ENCODE peak calls at places on chromosomes 3 and 15, in nine cellular contexts. W is A549; R is choroid plexus epithelial cell; A is fibroblast of villous mesenchyme; M is IMR-90; H is CD8-positive, alpha-beta T cell; N is AG04450; O is heart right ventricle; I is tibial artery. Q is an unnamed sample.

GRCh38 chr3:128991355-128991895 is 2.5 kb downstream of the CFAP92 start:
- DNase-seq in I (no peak), A (no peak), M (no peak), H (no peak), R (no peak), N (no peak), O (no peak), W (no peak), Q (no peak)

GRCh38 chr3:115960799-115961198 is 337.5 kb downstream of the GAP43 start:
- DNase-seq in H (no peak), R (no peak), O (no peak), I (no peak), W (no peak), N (no peak), A (no peak), M (no peak), Q (peak; percentile 6)

GRCh38 chr15:68699124-68699880 is 120.5 kb downstream of the CORO2B start:
- DNase-seq in W (no peak), H (no peak), R (no peak), M (no peak), O (no peak), N (no peak), I (no peak), A (no peak), Q (no peak)

GRCh38 chr3:45711936-45712335 is 22.7 kb downstream of the SACM1L start:
- DNase-seq in A (no peak), M (peak; percentile 17), I (no peak), H (no peak), R (peak; percentile 23), W (no peak), N (no peak), O (no peak), Q (peak; percentile 32)

GRCh38 chr3:48400824-48401433 is 28.9 kb downstream of the FBXW12 start:
- DNase-seq in N (no peak), A (peak; percentile 65), O (no peak), M (peak; percentile 51), H (peak; percentile 64), W (peak; percentile 67), I (peak; percentile 72), R (peak; percentile 74), Q (peak; percentile 69)

GRCh38 chr3:113331187-113331586 is 110.1 kb downstream of the CFAP44 start:
- DNase-seq in W (no peak), M (no peak), O (no peak), H (no peak), R (no peak), A (no peak), I (no peak), N (no peak), Q (no peak)

GRCh38 chr3:119084371-119085069 is 49.9 kb upstream of the IGSF11 start:
- DNase-seq in H (no peak), A (no peak), I (no peak), M (no peak), O (no peak), R (no peak), N (no peak), W (peak; percentile 32), Q (no peak)

GRCh38 chr15:44719293-44719999 is 8.1 kb downstream of the B2M start:
- DNase-seq in N (no peak), W (no peak), I (no peak), M (peak; percentile 69), O (no peak), R (peak; percentile 59), A (peak; percentile 65), H (peak; percentile 55), Q (peak; percentile 27)

GRCh38 chr3:19348929-19349564 is 200.7 kb downstream of the KCNH8 start:
- DNase-seq in M (peak; percentile 1), O (no peak), W (peak; percentile 8), H (no peak), A (peak; percentile 7), R (peak; percentile 33), I (no peak), N (no peak), Q (peak; percentile 39)

GRCh38 chr3:13895155-13896105 is 15.6 kb upstream of the WNT7A start:
- DNase-seq in M (peak; percentile 71), H (peak; percentile 93), A (peak; percentile 81), W (peak; percentile 74), I (peak; percentile 97), R (peak; percentile 86), O (peak; percentile 97), N (peak; percentile 44), Q (peak; percentile 81)
- H3K4me3 ChIP-seq in M (peak overlapping the region; percentile 78), H (peak overlapping the region; percentile 72), A (peak overlapping the region; percentile 51), W (peak overlapping the region; percentile 60), I (peak overlapping the region; percentile 63), R (peak overlapping the region; percentile 60), O (peak overlapping the region; percentile 54), N (peak overlapping the region; percentile 62), Q (peak overlapping the region; percentile 61)

DNA sequence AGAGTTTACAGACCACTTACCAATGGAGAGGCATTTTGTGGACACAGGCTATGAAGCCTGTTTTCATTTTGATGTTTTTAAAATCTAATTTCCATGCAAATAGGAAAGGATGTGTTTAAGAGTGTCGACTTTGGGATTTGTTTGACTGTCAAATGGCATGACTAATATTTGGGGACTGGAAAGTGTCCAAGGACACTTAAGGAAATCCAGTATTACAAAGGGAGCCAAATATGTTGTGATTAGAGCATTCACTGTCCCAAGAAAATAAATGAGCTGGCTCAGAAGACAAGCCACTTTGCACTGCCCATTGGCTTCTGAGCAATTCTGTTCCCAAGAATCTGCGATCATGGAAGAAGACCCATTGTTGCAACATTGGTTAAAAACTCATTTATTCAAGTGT is 34.0 kb upstream of the SLC6A11 start:
- DNase-seq in W (no peak), R (no peak), I (no peak), A (no peak), O (no peak), M (no peak), N (no peak), H (no peak), Q (no peak)
- TF ChIP-seq CTCF in W (no peak), R (no peak), I (no peak), A (no peak), O (no peak), M (no peak), N (no peak), H (no peak), Q (no peak)

GRCh38 chr15:74245342-74245931 is 9.3 kb downstream of the CCDC33 start:
- DNase-seq in N (no peak), M (no peak), R (no peak), W (no peak), A (no peak), O (peak; percentile 22), I (no peak), H (peak; percentile 28), Q (no peak)

GRCh38 chr15:74240897-74241614 is 4.9 kb downstream of the CCDC33 start:
- DNase-seq in W (no peak), I (no peak), O (no peak), R (no peak), H (no peak), M (no peak), A (no peak), N (no peak), Q (no peak)

GRCh38 chr15:74242296-74242929 is 6.3 kb downstream of the CCDC33 start:
- DNase-seq in I (no peak), O (no peak), N (no peak), R (no peak), M (peak; percentile 17), H (no peak), A (peak; percentile 29), W (peak; percentile 41), Q (peak; percentile 30)

GRCh38 chr15:74243431-74243830 is 7.3 kb downstream of the CCDC33 start:
- DNase-seq in N (no peak), H (no peak), O (no peak), W (no peak), A (no peak), M (no peak), I (no peak), R (no peak), Q (no peak)

DNA sequence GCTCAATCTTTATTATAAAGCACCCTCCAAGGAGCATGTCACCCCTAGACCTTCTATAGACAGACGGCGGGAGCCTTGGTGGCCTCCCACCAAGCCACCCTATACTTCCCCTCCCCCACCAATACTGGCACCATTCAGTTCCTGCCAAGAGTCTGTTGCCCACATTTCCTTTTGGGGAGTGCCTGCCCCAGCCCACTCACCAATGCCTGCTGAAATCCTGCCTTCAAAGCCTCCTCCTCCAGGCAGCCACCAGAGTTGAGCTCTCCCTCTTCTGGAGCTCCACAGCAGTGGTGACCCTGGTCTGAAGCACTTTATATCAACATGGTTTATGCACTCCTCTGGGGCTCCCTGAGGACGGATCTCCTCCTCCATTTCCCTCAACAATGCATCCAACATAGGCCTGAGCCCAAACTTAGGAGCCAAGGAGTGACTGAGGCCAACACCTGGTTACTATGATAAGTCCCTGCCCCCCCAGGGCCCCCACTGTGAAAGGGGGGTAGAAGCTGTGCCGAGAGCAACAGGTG is 8.8 kb downstream of the CCDC33 start:
- DNase-seq in N (no peak), H (no peak), W (no peak), O (no peak), A (no peak), R (no peak), M (no peak), I (no peak), Q (no peak)
- H3K4me3 ChIP-seq in N (no peak overlapping the region), H (no peak overlapping the region), W (no peak overlapping the region), O (no peak overlapping the region), A (no peak overlapping the region), R (no peak overlapping the region), M (no peak overlapping the region), I (no peak overlapping the region), Q (no peak overlapping the region)

GRCh38 chr3:123724306-123724705 is 139.5 kb upstream of the HACD2 start:
- DNase-seq in H (no peak), W (no peak), A (peak; percentile 41), M (peak; percentile 52), I (no peak), R (no peak), O (no peak), N (no peak), Q (peak; percentile 33)
- TF ChIP-seq CTCF in H (no peak), W (no peak), A (peak; percentile 58), M (peak; percentile 51), I (peak; percentile 16), R (peak; percentile 51), O (no peak), N (peak; percentile 61), Q (peak; percentile 33)

GRCh38 chr15:64846246-64846645 is 4.5 kb downstream of the PLEKHO2 start:
- DNase-seq in N (no peak), H (no peak), O (no peak), I (no peak), W (no peak), R (no peak), M (no peak), A (peak; percentile 38), Q (no peak)
- H3K4me3 ChIP-seq in N (no peak overlapping the region), H (no peak overlapping the region), O (no peak overlapping the region), I (no peak overlapping the region), W (no peak overlapping the region), R (no peak overlapping the region), M (no peak overlapping the region), A (no peak overlapping the region), Q (no peak overlapping the region)

Q was measured in fibroblast of pulmonary artery.